ENCODE peak calls at places on chromosome 15, in ten cellular contexts. S is adrenal gland, R is H9, U is neural progenitor cell, Q is nephron progenitor cell, E is RWPE1, A is left ventricle myocardium inferior, J is sigmoid colon, W is keratinocyte, L is choroid plexus epithelial cell. M is an unnamed sample.

GRCh38 chr15:96270581-96271172 is 59.8 kb upstream of the NR2F2 start:
- DNase-seq in U (no peak), S (no peak), J (no peak), W (peak; percentile 75), E (peak; percentile 36), L (peak; percentile 68), Q (no peak), R (no peak), A (no peak), M (peak; percentile 30)

GRCh38 chr15:70234256-70234965 is 136.7 kb upstream of the TLE3 start:
- DNase-seq in A (no peak), U (no peak), Q (no peak), S (peak; percentile 8), W (no peak), L (peak; percentile 74), J (peak; percentile 44), R (peak; percentile 20), E (no peak), M (peak; percentile 84)

GRCh38 chr15:66838671-66839239 is 136.7 kb downstream of the SMAD6 start:
- DNase-seq in R (no peak), J (no peak), E (no peak), L (peak; percentile 77), Q (no peak), W (no peak), U (no peak), S (no peak), A (no peak), M (peak; percentile 54)

GRCh38 chr15:27059610-27060202 is 88.7 kb downstream of the GABRG3 start:
- DNase-seq in L (peak; percentile 35), Q (peak; percentile 64), R (peak; percentile 79), U (peak; percentile 69), E (peak; percentile 28), J (no peak), S (peak; percentile 74), W (no peak), A (no peak), M (peak; percentile 12)

GRCh38 chr15:29821416-29822099 is 710 bp downstream of the TJP1 start:
- DNase-seq in E (peak; percentile 77), Q (peak; percentile 75), R (peak; percentile 81), U (peak; percentile 87), L (peak; percentile 89), S (peak; percentile 85), A (peak; percentile 75), J (peak; percentile 88), W (no peak), M (peak; percentile 81)

GRCh38 chr15:67188551-67189218 is 65.8 kb downstream of the AAGAB start:
- DNase-seq in L (peak; percentile 67), U (no peak), Q (no peak), J (peak; percentile 88), E (no peak), W (no peak), A (no peak), R (no peak), S (no peak), M (peak; percentile 82)

GRCh38 chr15:86611392-86612040 is 531.8 kb downstream of the AGBL1 start:
- DNase-seq in Q (no peak), W (no peak), U (no peak), S (peak; percentile 4), E (peak; percentile 75), L (no peak), A (no peak), R (no peak), J (no peak), M (no peak)

GRCh38 chr15:31081568-31082250 is 19.8 kb downstream of the TRPM1 start:
- DNase-seq in E (no peak), Q (no peak), J (no peak), U (no peak), R (no peak), A (no peak), S (no peak), L (no peak), W (no peak), M (no peak)

GRCh38 chr15:88704791-88705768 is 66.3 kb downstream of the ISG20 start:
- DNase-seq in E (no peak), Q (peak; percentile 51), W (no peak), R (peak; percentile 62), J (peak; percentile 83), U (peak; percentile 62), S (peak; percentile 45), A (peak; percentile 33), L (peak; percentile 5), M (no peak)

GRCh38 chr15:82874961-82875360 is 65.5 kb downstream of the WHAMM start:
- DNase-seq in A (no peak), U (no peak), R (peak; percentile 18), E (no peak), W (no peak), J (no peak), S (no peak), L (no peak), Q (no peak), M (no peak)

GRCh38 chr15:63985221-63986184 is 60.8 kb downstream of the DAPK2 start:
- DNase-seq in A (peak; percentile 83), L (peak; percentile 23), U (no peak), R (no peak), E (no peak), S (peak; percentile 18), W (no peak), J (peak; percentile 88), Q (no peak), M (no peak)

GRCh38 chr15:63984331-63984730 is 62.0 kb downstream of the DAPK2 start:
- DNase-seq in W (no peak), R (no peak), L (no peak), J (no peak), A (no peak), E (no peak), Q (no peak), S (no peak), U (no peak), M (no peak)

GRCh38 chr15:63981596-63982320 is 64.5 kb downstream of the DAPK2 start:
- DNase-seq in E (peak; percentile 88), S (no peak), W (peak; percentile 62), U (no peak), Q (no peak), R (no peak), A (no peak), J (no peak), L (no peak), M (no peak)

GRCh38 chr15:63982381-63982854 is 63.9 kb downstream of the DAPK2 start:
- DNase-seq in W (no peak), U (no peak), E (no peak), S (no peak), R (no peak), A (no peak), Q (no peak), J (no peak), L (no peak), M (no peak)

DNA sequence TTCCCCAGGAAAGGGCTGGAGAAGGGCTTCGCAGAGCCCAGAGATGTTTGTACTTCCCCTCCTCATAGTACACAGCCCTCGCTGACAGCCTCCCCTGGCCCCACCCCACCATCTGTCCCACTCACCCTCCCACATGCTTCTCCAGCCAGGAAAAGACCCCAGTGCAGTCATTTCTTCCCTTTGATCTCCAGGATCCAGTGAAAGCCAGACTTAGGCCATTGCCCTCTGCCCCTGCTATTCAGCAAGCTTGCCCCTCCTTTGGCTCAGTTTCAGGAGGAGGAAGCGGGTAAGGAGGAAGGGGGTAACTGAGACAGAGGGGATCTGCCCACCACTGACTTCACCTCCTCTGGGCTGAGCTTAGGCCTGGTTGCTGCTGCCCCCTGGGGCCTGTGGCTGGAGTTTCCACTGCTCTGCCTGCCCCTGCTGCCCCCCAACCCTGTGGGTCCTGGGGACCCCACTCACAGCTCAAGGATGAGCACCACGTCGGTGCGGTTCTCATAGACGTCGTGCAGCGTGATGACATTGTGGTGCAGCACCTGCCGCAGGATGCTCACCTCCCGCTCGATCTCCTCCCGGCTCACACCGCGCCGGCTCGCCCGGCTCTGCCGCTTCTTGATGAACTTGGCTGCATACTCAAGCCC is 63.1 kb downstream of the DAPK2 start:
- DNase-seq in Q (peak; percentile 42), W (no peak), U (peak; percentile 44), S (no peak), L (no peak), R (peak; percentile 37), A (no peak), E (no peak), J (no peak), M (no peak)
- TF ChIP-seq CTCF in Q (no peak), W (no peak), U (peak; percentile 35), S (no peak), L (peak; percentile 59), R (peak; percentile 50), A (peak; percentile 14), E (no peak), J (no peak), M (peak; percentile 19)

GRCh38 chr15:80693682-80694623 is 1.2 kb upstream of the ABHD17C start:
- DNase-seq in L (peak; percentile 48), E (no peak), J (no peak), U (no peak), R (no peak), A (no peak), W (no peak), Q (no peak), S (no peak), M (no peak)

GRCh38 chr15:80694624-80695098 is 449 bp upstream of the ABHD17C start:
- DNase-seq in Q (no peak), S (peak; percentile 3), E (peak; percentile 57), R (peak; percentile 39), W (no peak), J (no peak), A (peak; percentile 33), L (peak; percentile 44), U (peak; percentile 16), M (no peak)

GRCh38 chr15:80695099-80695910 is at the start of gene ABHD17C:
- DNase-seq in Q (peak; percentile 73), R (peak; percentile 58), W (no peak), L (peak; percentile 64), S (peak; percentile 65), E (peak; percentile 74), U (peak; percentile 85), J (peak; percentile 72), A (peak; percentile 67), M (peak; percentile 30)

GRCh38 chr15:80697316-80697715 is 2.2 kb downstream of the ABHD17C start:
- DNase-seq in S (no peak), U (no peak), L (no peak), E (no peak), A (no peak), J (no peak), R (no peak), W (no peak), Q (no peak), M (no peak)

GRCh38 chr15:80695911-80696651 is 971 bp downstream of the ABHD17C start:
- DNase-seq in W (no peak), A (peak; percentile 25), Q (peak; percentile 15), E (peak; percentile 78), J (no peak), L (no peak), S (peak; percentile 2), R (no peak), U (peak; percentile 25), M (peak; percentile 3)
- TF ChIP-seq CTCF in W (peak; percentile 75), A (peak; percentile 39), Q (no peak), E (no peak), J (peak; percentile 33), L (peak; percentile 44), S (peak; percentile 35), R (peak; percentile 33), U (no peak), M (peak; percentile 55)

GRCh38 chr15:56243774-56244236 is at the start of gene RFX7:
- DNase-seq in A (peak; percentile 77), Q (peak; percentile 88), R (peak; percentile 68), L (peak; percentile 78), U (peak; percentile 95), W (no peak), S (peak; percentile 84), E (peak; percentile 78), J (peak; percentile 84), M (peak; percentile 52)
- TF ChIP-seq CTCF in A (peak; percentile 25), Q (no peak), R (no peak), L (no peak), U (no peak), W (no peak), S (peak; percentile 43), E (peak; percentile 20), J (no peak), M (no peak)

GRCh38 chr15:78711638-78712037 is 70.6 kb upstream of the CHRNB4 start:
- DNase-seq in U (no peak), W (no peak), Q (no peak), L (no peak), J (no peak), E (no peak), R (no peak), S (no peak), A (no peak), M (no peak)
- TF ChIP-seq CTCF in U (no peak), W (no peak), Q (no peak), L (no peak), J (no peak), E (no peak), R (peak; percentile 51), S (no peak), A (no peak), M (no peak)

M was measured in HFFc6.